ENCODE peak calls at places on chromosomes 4 and X, in eight cellular contexts. One of them, this sample, is unnamed. For H3K4me1, the result is how much of the 10 kb centered on the place peaks cover.

GRCh38 chr4:174539571-174539970 is 17.3 kb upstream of the HPGD start:
- DNase-seq in endothelial cell of umbilical vein: no peak
- DNase-seq in transverse colon: no peak
- DNase-seq in suprapubic skin: no peak
- DNase-seq in H1: no peak
- DNase-seq in K562: no peak
- DNase-seq in GM23338: no peak
- DNase-seq in breast epithelium: no peak
- DNase-seq in this sample: no peak

GRCh38 chr4:139552908-139553307 is 3.1 kb downstream of the SETD7 start:
- DNase-seq in endothelial cell of umbilical vein: no peak
- DNase-seq in transverse colon: no peak
- DNase-seq in suprapubic skin: no peak
- DNase-seq in H1: no peak
- DNase-seq in K562: no peak
- DNase-seq in GM23338: no peak
- DNase-seq in breast epithelium: no peak
- DNase-seq in this sample: no peak

GRCh38 chrX:54529166-54529558 is 857 bp upstream of the GNL3L start:
- DNase-seq in endothelial cell of umbilical vein: no peak
- DNase-seq in transverse colon: no peak
- DNase-seq in suprapubic skin: no peak
- DNase-seq in H1: no peak
- DNase-seq in K562: no peak
- DNase-seq in GM23338: no peak
- DNase-seq in breast epithelium: no peak
- DNase-seq in this sample: no peak

GRCh38 chrX:14362731-14363130 is 166.6 kb upstream of the GLRA2 start:
- DNase-seq in endothelial cell of umbilical vein: no peak
- DNase-seq in transverse colon: no peak
- DNase-seq in suprapubic skin: no peak
- DNase-seq in H1: no peak
- DNase-seq in K562: no peak
- DNase-seq in GM23338: no peak
- DNase-seq in breast epithelium: no peak
- DNase-seq in this sample: no peak

GRCh38 chr4:30724217-30724616 is 4.0 kb downstream of the PCDH7 start:
- DNase-seq in endothelial cell of umbilical vein: peak
- DNase-seq in transverse colon: no peak
- DNase-seq in suprapubic skin: no peak
- DNase-seq in H1: no peak
- DNase-seq in K562: no peak
- DNase-seq in GM23338: no peak
- DNase-seq in breast epithelium: no peak
- DNase-seq in this sample: no peak

GRCh38 chrX:1535241-1536041 is 1.5 kb downstream of the P2RY8 start:
- DNase-seq in endothelial cell of umbilical vein: no peak
- DNase-seq in transverse colon: peak
- DNase-seq in suprapubic skin: no peak
- DNase-seq in H1: no peak
- DNase-seq in K562: no peak
- DNase-seq in GM23338: no peak
- DNase-seq in breast epithelium: no peak
- DNase-seq in this sample: no peak

GRCh38 chr4:78213218-78213617 is 156.1 kb downstream of the FRAS1 start:
- DNase-seq in endothelial cell of umbilical vein: no peak
- DNase-seq in transverse colon: peak
- DNase-seq in suprapubic skin: no peak
- DNase-seq in H1: no peak
- DNase-seq in K562: no peak
- DNase-seq in GM23338: no peak
- DNase-seq in breast epithelium: no peak
- DNase-seq in this sample: no peak

GRCh38 chr4:5912614-5913019 is 19.7 kb upstream of the CRMP1 start:
- DNase-seq in endothelial cell of umbilical vein: no peak
- DNase-seq in transverse colon: no peak
- DNase-seq in suprapubic skin: no peak
- DNase-seq in H1: no peak
- DNase-seq in K562: no peak
- DNase-seq in GM23338: peak
- DNase-seq in breast epithelium: no peak
- DNase-seq in this sample: no peak

GRCh38 chr4:14222630-14223029 is 595.1 kb upstream of the BOD1L1 start:
- DNase-seq in endothelial cell of umbilical vein: no peak
- DNase-seq in transverse colon: no peak
- DNase-seq in suprapubic skin: no peak
- DNase-seq in H1: no peak
- DNase-seq in K562: no peak
- DNase-seq in GM23338: no peak
- DNase-seq in breast epithelium: no peak
- DNase-seq in this sample: no peak

GRCh38 chrX:71618303-71618721 is at the start of gene CXCR3:
- DNase-seq in endothelial cell of umbilical vein: no peak
- DNase-seq in transverse colon: peak
- DNase-seq in suprapubic skin: no peak
- DNase-seq in H1: no peak
- DNase-seq in K562: no peak
- DNase-seq in GM23338: no peak
- DNase-seq in breast epithelium: no peak
- DNase-seq in this sample: no peak
- TF ChIP-seq POLR2AphosphoS5 in endothelial cell of umbilical vein: no peak
- TF ChIP-seq POLR2AphosphoS5 in transverse colon: no peak
- TF ChIP-seq POLR2AphosphoS5 in suprapubic skin: no peak
- TF ChIP-seq POLR2AphosphoS5 in H1: no peak
- TF ChIP-seq POLR2AphosphoS5 in K562: no peak
- TF ChIP-seq POLR2AphosphoS5 in GM23338: no peak
- TF ChIP-seq POLR2AphosphoS5 in breast epithelium: no peak
- TF ChIP-seq POLR2AphosphoS5 in this sample: no peak

GRCh38 chr4:16032871-16033505 is 50.8 kb downstream of the PROM1 start:
- DNase-seq in endothelial cell of umbilical vein: peak
- DNase-seq in transverse colon: no peak
- DNase-seq in suprapubic skin: no peak
- DNase-seq in H1: no peak
- DNase-seq in K562: no peak
- DNase-seq in GM23338: peak
- DNase-seq in breast epithelium: no peak
- DNase-seq in this sample: no peak
- H3K4me1 ChIP-seq in endothelial cell of umbilical vein: under half
- H3K4me1 ChIP-seq in transverse colon: under half
- H3K4me1 ChIP-seq in suprapubic skin: under half
- H3K4me1 ChIP-seq in H1: under half
- H3K4me1 ChIP-seq in K562: under half
- H3K4me1 ChIP-seq in GM23338: half or more
- H3K4me1 ChIP-seq in breast epithelium: under half
- H3K4me1 ChIP-seq in this sample: under half

GRCh38 chr4:159685406-159686092 is 582.7 kb downstream of the RAPGEF2 start:
- DNase-seq in endothelial cell of umbilical vein: no peak
- DNase-seq in transverse colon: no peak
- DNase-seq in suprapubic skin: no peak
- DNase-seq in H1: no peak
- DNase-seq in K562: no peak
- DNase-seq in GM23338: peak
- DNase-seq in breast epithelium: no peak
- DNase-seq in this sample: no peak
- TF ChIP-seq POLR2AphosphoS5 in endothelial cell of umbilical vein: no peak
- TF ChIP-seq POLR2AphosphoS5 in transverse colon: no peak
- TF ChIP-seq POLR2AphosphoS5 in suprapubic skin: no peak
- TF ChIP-seq POLR2AphosphoS5 in H1: no peak
- TF ChIP-seq POLR2AphosphoS5 in K562: no peak
- TF ChIP-seq POLR2AphosphoS5 in GM23338: no peak
- TF ChIP-seq POLR2AphosphoS5 in breast epithelium: no peak
- TF ChIP-seq POLR2AphosphoS5 in this sample: no peak

GRCh38 chr4:129852434-129852833 is 756.5 kb downstream of the C4orf33 start:
- DNase-seq in endothelial cell of umbilical vein: no peak
- DNase-seq in transverse colon: no peak
- DNase-seq in suprapubic skin: no peak
- DNase-seq in H1: no peak
- DNase-seq in K562: no peak
- DNase-seq in GM23338: no peak
- DNase-seq in breast epithelium: no peak
- DNase-seq in this sample: no peak
- H3K4me1 ChIP-seq in endothelial cell of umbilical vein: under half
- H3K4me1 ChIP-seq in transverse colon: under half
- H3K4me1 ChIP-seq in suprapubic skin: under half
- H3K4me1 ChIP-seq in H1: under half
- H3K4me1 ChIP-seq in K562: under half
- H3K4me1 ChIP-seq in GM23338: under half
- H3K4me1 ChIP-seq in breast epithelium: under half
- H3K4me1 ChIP-seq in this sample: under half

GRCh38 chrX:43835557-43835956 is 46.7 kb downstream of the MAOB start:
- DNase-seq in endothelial cell of umbilical vein: no peak
- DNase-seq in transverse colon: no peak
- DNase-seq in suprapubic skin: no peak
- DNase-seq in H1: no peak
- DNase-seq in K562: no peak
- DNase-seq in GM23338: no peak
- DNase-seq in breast epithelium: no peak
- DNase-seq in this sample: no peak

GRCh38 chrX:43840265-43840664 is 42.0 kb downstream of the MAOB start:
- DNase-seq in endothelial cell of umbilical vein: no peak
- DNase-seq in transverse colon: no peak
- DNase-seq in suprapubic skin: no peak
- DNase-seq in H1: no peak
- DNase-seq in K562: no peak
- DNase-seq in GM23338: no peak
- DNase-seq in breast epithelium: no peak
- DNase-seq in this sample: no peak

DNA sequence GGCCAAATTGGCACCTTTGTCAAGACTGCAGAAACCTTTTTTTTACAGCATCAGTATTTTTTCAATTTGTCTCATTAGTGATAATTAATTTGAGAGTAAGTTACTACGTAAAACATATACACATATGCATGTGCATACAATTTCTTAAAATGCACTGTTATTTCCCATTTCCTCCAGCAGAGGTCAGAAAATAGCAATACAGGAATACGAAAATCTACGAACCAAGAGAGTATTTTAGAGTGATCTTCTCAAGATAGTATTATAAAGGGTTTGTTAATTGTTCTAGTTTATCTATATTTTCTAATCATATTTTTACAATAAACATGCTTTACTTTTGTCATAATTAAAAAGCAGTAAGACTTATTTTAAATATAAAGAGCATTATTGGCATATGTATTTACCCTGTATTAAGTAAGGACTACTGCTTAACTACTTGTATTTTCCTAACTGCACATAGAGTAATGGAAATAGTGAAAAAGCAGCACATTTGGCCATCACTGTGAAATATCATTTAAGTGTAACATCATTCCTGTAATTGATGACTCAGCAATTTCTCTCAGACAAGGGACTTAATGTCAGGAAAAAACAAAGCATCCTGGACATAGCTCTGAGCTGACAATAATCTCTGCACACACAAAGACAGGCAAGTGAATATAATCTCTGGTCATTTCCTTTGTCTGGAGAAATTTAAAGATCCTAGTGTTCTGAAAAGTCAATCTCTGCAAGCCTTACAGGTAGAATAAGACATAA is 45.6 kb downstream of the MAOB start:
- DNase-seq in endothelial cell of umbilical vein: peak
- DNase-seq in transverse colon: no peak
- DNase-seq in suprapubic skin: no peak
- DNase-seq in H1: no peak
- DNase-seq in K562: peak
- DNase-seq in GM23338: peak
- DNase-seq in breast epithelium: no peak
- DNase-seq in this sample: no peak
- TF ChIP-seq POLR2AphosphoS5 in endothelial cell of umbilical vein: no peak
- TF ChIP-seq POLR2AphosphoS5 in transverse colon: no peak
- TF ChIP-seq POLR2AphosphoS5 in suprapubic skin: no peak
- TF ChIP-seq POLR2AphosphoS5 in H1: no peak
- TF ChIP-seq POLR2AphosphoS5 in K562: no peak
- TF ChIP-seq POLR2AphosphoS5 in GM23338: no peak
- TF ChIP-seq POLR2AphosphoS5 in breast epithelium: no peak
- TF ChIP-seq POLR2AphosphoS5 in this sample: no peak

GRCh38 chr4:68872442-68873217 is 56.8 kb downstream of the UGT2B10 start:
- DNase-seq in endothelial cell of umbilical vein: no peak
- DNase-seq in transverse colon: no peak
- DNase-seq in suprapubic skin: no peak
- DNase-seq in H1: no peak
- DNase-seq in K562: no peak
- DNase-seq in GM23338: peak
- DNase-seq in breast epithelium: no peak
- DNase-seq in this sample: no peak
- H3K4me1 ChIP-seq in endothelial cell of umbilical vein: under half
- H3K4me1 ChIP-seq in transverse colon: under half
- H3K4me1 ChIP-seq in suprapubic skin: under half
- H3K4me1 ChIP-seq in H1: under half
- H3K4me1 ChIP-seq in K562: under half
- H3K4me1 ChIP-seq in GM23338: under half
- H3K4me1 ChIP-seq in breast epithelium: under half
- H3K4me1 ChIP-seq in this sample: under half

DNA sequence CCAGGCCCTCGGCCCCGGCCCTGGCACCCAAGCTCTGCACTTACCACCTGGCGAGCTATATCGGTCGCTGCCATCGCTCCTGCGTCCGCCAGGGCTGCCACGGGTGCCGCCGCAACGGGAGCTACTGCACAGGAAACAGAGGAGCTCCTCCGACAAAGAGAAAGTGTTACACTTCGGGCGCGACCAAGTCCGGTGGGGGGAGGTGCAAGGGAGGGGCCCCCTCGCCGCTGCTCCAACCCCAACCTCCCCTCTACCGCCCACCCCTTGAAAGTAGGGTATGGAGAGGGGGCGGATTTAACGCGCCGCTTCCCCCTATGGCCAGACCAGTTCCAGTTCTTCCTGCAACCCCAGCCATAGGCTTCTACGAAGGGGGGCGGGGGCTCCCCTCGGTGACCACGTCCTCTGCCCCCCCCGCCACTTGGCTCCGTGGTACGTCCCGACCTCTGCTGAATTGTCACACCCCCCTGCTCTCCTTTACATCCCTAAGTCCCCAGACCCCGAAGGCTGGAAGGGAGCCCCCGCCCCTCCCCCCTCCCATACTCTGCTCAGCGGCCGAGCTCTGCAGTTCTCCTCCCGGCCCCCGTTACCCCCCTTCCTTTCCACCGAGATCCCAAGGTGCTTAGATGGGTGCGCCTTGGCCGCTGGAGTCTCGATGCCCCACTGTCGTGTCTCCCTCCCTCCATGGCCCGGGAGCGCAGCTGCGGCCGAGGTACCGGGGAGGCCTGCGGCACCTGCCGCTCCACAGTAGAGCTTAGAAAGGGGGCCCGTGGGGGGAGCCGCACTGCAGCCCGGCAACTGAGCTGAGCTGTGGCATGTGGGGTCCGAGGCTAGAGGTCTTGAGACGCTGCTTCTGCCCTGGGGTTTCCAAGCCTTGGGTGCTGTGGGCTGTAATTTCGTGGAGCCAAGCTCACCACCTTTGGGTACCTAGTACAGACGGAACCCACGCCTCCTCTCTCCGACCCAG is at the start of gene SEPTIN6:
- DNase-seq in endothelial cell of umbilical vein: peak
- DNase-seq in transverse colon: peak
- DNase-seq in suprapubic skin: peak
- DNase-seq in H1: peak
- DNase-seq in K562: peak
- DNase-seq in GM23338: peak
- DNase-seq in breast epithelium: no peak
- DNase-seq in this sample: peak
- TF ChIP-seq POLR2AphosphoS5 in endothelial cell of umbilical vein: peak
- TF ChIP-seq POLR2AphosphoS5 in transverse colon: peak
- TF ChIP-seq POLR2AphosphoS5 in suprapubic skin: no peak
- TF ChIP-seq POLR2AphosphoS5 in H1: no peak
- TF ChIP-seq POLR2AphosphoS5 in K562: peak
- TF ChIP-seq POLR2AphosphoS5 in GM23338: peak
- TF ChIP-seq POLR2AphosphoS5 in breast epithelium: peak
- TF ChIP-seq POLR2AphosphoS5 in this sample: peak

This sample was measured in sigmoid colon.